ENCODE peak calls at places on chromosomes 13 and 19, in eight cellular contexts. M is GM18507; Q is activated CD4-positive, alpha-beta T cell treated with anti-CD3 and anti-CD28 coated beads for 24 hours; Z is endothelial cell of umbilical vein; I is amygdala; O is endothelial cell; J is A549; F is GM12878. B is an unnamed sample.
A peak's percentile ranks its signal among the peaks of the same experiment; 100 is the strongest.

GRCh38 chr13:59447031-59447430 is 716.7 kb downstream of the DIAPH3 start:
- DNase-seq in M (no peak), Q (no peak), Z (peak; percentile 56), I (no peak), O (no peak), J (no peak), F (no peak), B (no peak)

GRCh38 chr19:14519860-14520407 is 1.7 kb upstream of the DNAJB1 start:
- DNase-seq in M (no peak), Q (no peak), Z (peak; percentile 75), I (no peak), O (no peak), J (no peak), F (no peak), B (no peak)

GRCh38 chr19:33638167-33639033 is 16.6 kb downstream of the CHST8 start:
- DNase-seq in M (no peak), Q (no peak), Z (no peak), I (no peak), O (no peak), J (no peak), F (no peak), B (no peak)

GRCh38 chr19:41351339-41352245 is 2.1 kb downstream of the TGFB1 start:
- DNase-seq in M (peak; percentile 59), Q (peak; percentile 68), Z (peak; percentile 80), I (peak; percentile 18), O (peak; percentile 63), J (peak; percentile 89), F (no peak), B (peak; percentile 75)

GRCh38 chr13:40484981-40485380 is 181.5 kb downstream of the FOXO1 start:
- DNase-seq in M (no peak), Q (no peak), Z (no peak), I (no peak), O (no peak), J (no peak), F (no peak), B (no peak)

GRCh38 chr19:48807590-48808308 is 3.1 kb downstream of the BCAT2 start:
- DNase-seq in M (no peak), Q (no peak), Z (no peak), I (no peak), O (no peak), J (no peak), F (no peak), B (no peak)

GRCh38 chr13:98216711-98217110 is 39.6 kb upstream of the RNF113B start:
- DNase-seq in M (no peak), Q (no peak), Z (peak; percentile 51), I (no peak), O (no peak), J (no peak), F (peak; percentile 15), B (no peak)

GRCh38 chr13:80334582-80335260 is 6.2 kb downstream of the SPRY2 start:
- DNase-seq in M (no peak), Q (no peak), Z (peak; percentile 24), I (no peak), O (no peak), J (no peak), F (no peak), B (no peak)

GRCh38 chr13:62793850-62794249 is 1378.2 kb upstream of the PCDH20 start:
- DNase-seq in M (no peak), Q (no peak), Z (no peak), I (no peak), O (no peak), J (no peak), F (no peak), B (no peak)

GRCh38 chr19:48746738-48747575 is at the start of gene IZUMO1:
- DNase-seq in M (no peak), Q (peak; percentile 21), Z (peak; percentile 95), I (peak; percentile 69), O (peak; percentile 80), J (peak; percentile 99), F (no peak), B (peak; percentile 95)

GRCh38 chr13:70043685-70044084 is 63.9 kb upstream of the ATXN8OS start:
- DNase-seq in M (no peak), Q (no peak), Z (no peak), I (no peak), O (no peak), J (no peak), F (peak; percentile 4), B (no peak)

GRCh38 chr19:28988066-28988465 is 224.9 kb downstream of the UQCRFS1 start:
- DNase-seq in M (no peak), Q (no peak), Z (no peak), I (no peak), O (no peak), J (no peak), F (no peak), B (no peak)

GRCh38 chr13:100880166-100880565 is 205.6 kb upstream of the TMTC4 start:
- DNase-seq in M (no peak), Q (no peak), Z (no peak), I (no peak), O (no peak), J (no peak), F (no peak), B (no peak)

GRCh38 chr19:33416307-33417215 is 43.1 kb downstream of the CEBPG start:
- DNase-seq in M (peak; percentile 38), Q (peak; percentile 67), Z (peak; percentile 62), I (no peak), O (peak; percentile 86), J (peak; percentile 99), F (no peak), B (peak; percentile 81)

GRCh38 chr19:51550848-51551672 is 19.6 kb upstream of the SIGLEC6 start:
- DNase-seq in M (no peak), Q (no peak), Z (no peak), I (no peak), O (no peak), J (no peak), F (no peak), B (no peak)

GRCh38 chr13:28059214-28059613 is 41.2 kb downstream of the FLT3 start:
- DNase-seq in M (no peak), Q (peak; percentile 28), Z (peak; percentile 46), I (no peak), O (peak; percentile 66), J (peak; percentile 33), F (no peak), B (no peak)

GRCh38 chr19:2608602-2608922 is 93.9 kb downstream of the GNG7 start:
- DNase-seq in M (no peak), Q (no peak), Z (no peak), I (no peak), O (no peak), J (no peak), F (no peak), B (no peak)

GRCh38 chr13:99086149-99086868 is 108.4 kb upstream of the DOCK9 start:
- DNase-seq in M (peak; percentile 49), Q (peak; percentile 43), Z (peak; percentile 42), I (peak; percentile 50), O (peak; percentile 53), J (peak; percentile 42), F (no peak), B (peak; percentile 78)

GRCh38 chr13:76129305-76130040 is 493.3 kb downstream of the LMO7 start:
- DNase-seq in M (no peak), Q (no peak), Z (no peak), I (no peak), O (no peak), J (no peak), F (no peak), B (no peak)

GRCh38 chr13:30418886-30419459 is 3.3 kb upstream of the UBE2L5 start:
- DNase-seq in M (no peak), Q (no peak), Z (no peak), I (no peak), O (no peak), J (no peak), F (no peak), B (no peak)

GRCh38 chr13:113798200-113798811 is 39.3 kb downstream of the TMEM255B start:
- DNase-seq in M (no peak), Q (no peak), Z (no peak), I (no peak), O (no peak), J (no peak), F (no peak), B (no peak)

GRCh38 chr13:102286326-102286725 is 115.5 kb downstream of the FGF14 start:
- DNase-seq in M (no peak), Q (no peak), Z (no peak), I (no peak), O (no peak), J (peak; percentile 0), F (no peak), B (peak; percentile 45)

GRCh38 chr13:110984392-110984791 is 69.5 kb upstream of the ANKRD10 start:
- DNase-seq in M (no peak), Q (no peak), Z (no peak), I (no peak), O (no peak), J (no peak), F (no peak), B (no peak)

GRCh38 chr19:48752511-48753365 is at the start of gene FUT1:
- DNase-seq in M (no peak), Q (no peak), Z (no peak), I (no peak), O (peak; percentile 69), J (no peak), F (no peak), B (peak; percentile 55)

GRCh38 chr13:48738261-48738755 is 84.6 kb downstream of the CYSLTR2 start:
- DNase-seq in M (no peak), Q (no peak), Z (no peak), I (no peak), O (no peak), J (no peak), F (no peak), B (no peak)

GRCh38 chr13:76886292-76887061 is at the start of gene KCTD12:
- DNase-seq in M (peak; percentile 60), Q (peak; percentile 59), Z (peak; percentile 91), I (peak; percentile 79), O (peak; percentile 77), J (peak; percentile 14), F (no peak), B (peak; percentile 32)